ENCODE peak calls at places on chromosomes 5 and 9, in seven cellular contexts. One of them, this sample, is unnamed.

GRCh38 chr5:65926276-65926761 is at the start of gene ERBIN:
- DNase-seq in Right ventricle myocardium superior: peak
- DNase-seq in C1 segment of cervical spinal cord: no peak
- DNase-seq in left colon: peak
- DNase-seq in iPS DF 19.7: no peak
- DNase-seq in H4: peak
- DNase-seq in Karpas-422: peak
- DNase-seq in this sample: peak

GRCh38 chr9:133359420-133360175 is 3.2 kb downstream of the SURF2 start:
- DNase-seq in Right ventricle myocardium superior: no peak
- DNase-seq in C1 segment of cervical spinal cord: peak
- DNase-seq in left colon: no peak
- DNase-seq in iPS DF 19.7: no peak
- DNase-seq in H4: no peak
- DNase-seq in Karpas-422: no peak
- DNase-seq in this sample: no peak

GRCh38 chr5:154209591-154210081 is 19.1 kb downstream of the GALNT10 start:
- DNase-seq in Right ventricle myocardium superior: no peak
- DNase-seq in C1 segment of cervical spinal cord: no peak
- DNase-seq in left colon: no peak
- DNase-seq in iPS DF 19.7: no peak
- DNase-seq in H4: no peak
- DNase-seq in Karpas-422: no peak
- DNase-seq in this sample: no peak

GRCh38 chr5:9698125-9698848 is 68.1 kb upstream of the TAS2R1 start:
- DNase-seq in Right ventricle myocardium superior: no peak
- DNase-seq in C1 segment of cervical spinal cord: peak
- DNase-seq in left colon: no peak
- DNase-seq in iPS DF 19.7: no peak
- DNase-seq in H4: peak
- DNase-seq in Karpas-422: no peak
- DNase-seq in this sample: no peak

GRCh38 chr9:110260911-110261310 is 4.6 kb upstream of the TXN start:
- DNase-seq in Right ventricle myocardium superior: no peak
- DNase-seq in C1 segment of cervical spinal cord: no peak
- DNase-seq in left colon: no peak
- DNase-seq in iPS DF 19.7: no peak
- DNase-seq in H4: no peak
- DNase-seq in Karpas-422: no peak
- DNase-seq in this sample: no peak

GRCh38 chr5:32315221-32316014 is 2.7 kb upstream of the MTMR12 start:
- DNase-seq in Right ventricle myocardium superior: no peak
- DNase-seq in C1 segment of cervical spinal cord: no peak
- DNase-seq in left colon: no peak
- DNase-seq in iPS DF 19.7: no peak
- DNase-seq in H4: no peak
- DNase-seq in Karpas-422: no peak
- DNase-seq in this sample: no peak

GRCh38 chr5:58149345-58149744 is 310.5 kb downstream of the PLK2 start:
- DNase-seq in Right ventricle myocardium superior: no peak
- DNase-seq in C1 segment of cervical spinal cord: no peak
- DNase-seq in left colon: no peak
- DNase-seq in iPS DF 19.7: no peak
- DNase-seq in H4: no peak
- DNase-seq in Karpas-422: no peak
- DNase-seq in this sample: no peak

GRCh38 chr9:111039203-111039907 is 1.1 kb upstream of the LPAR1 start:
- DNase-seq in Right ventricle myocardium superior: no peak
- DNase-seq in C1 segment of cervical spinal cord: no peak
- DNase-seq in left colon: peak
- DNase-seq in iPS DF 19.7: no peak
- DNase-seq in H4: no peak
- DNase-seq in Karpas-422: no peak
- DNase-seq in this sample: no peak

GRCh38 chr9:127869310-127870152 is 7.9 kb downstream of the AK1 start:
- DNase-seq in Right ventricle myocardium superior: peak
- DNase-seq in C1 segment of cervical spinal cord: peak
- DNase-seq in left colon: peak
- DNase-seq in iPS DF 19.7: no peak
- DNase-seq in H4: peak
- DNase-seq in Karpas-422: peak
- DNase-seq in this sample: peak

GRCh38 chr5:136808756-136809155 is 443.4 kb upstream of the TRPC7 start:
- DNase-seq in Right ventricle myocardium superior: no peak
- DNase-seq in C1 segment of cervical spinal cord: no peak
- DNase-seq in left colon: no peak
- DNase-seq in iPS DF 19.7: no peak
- DNase-seq in H4: no peak
- DNase-seq in Karpas-422: no peak
- DNase-seq in this sample: no peak

GRCh38 chr9:120914410-120914809 is 12.2 kb downstream of the TRAF1 start:
- DNase-seq in Right ventricle myocardium superior: no peak
- DNase-seq in C1 segment of cervical spinal cord: no peak
- DNase-seq in left colon: no peak
- DNase-seq in iPS DF 19.7: no peak
- DNase-seq in H4: no peak
- DNase-seq in Karpas-422: no peak
- DNase-seq in this sample: peak

GRCh38 chr9:74035786-74036185 is 461.3 kb upstream of the RORB start:
- DNase-seq in Right ventricle myocardium superior: no peak
- DNase-seq in C1 segment of cervical spinal cord: no peak
- DNase-seq in left colon: no peak
- DNase-seq in iPS DF 19.7: no peak
- DNase-seq in H4: no peak
- DNase-seq in Karpas-422: no peak
- DNase-seq in this sample: no peak

GRCh38 chr5:19891658-19892057 is 96.3 kb downstream of the CDH18 start:
- DNase-seq in Right ventricle myocardium superior: no peak
- DNase-seq in C1 segment of cervical spinal cord: no peak
- DNase-seq in left colon: no peak
- DNase-seq in iPS DF 19.7: no peak
- DNase-seq in H4: no peak
- DNase-seq in Karpas-422: no peak
- DNase-seq in this sample: no peak

GRCh38 chr9:119689879-119690278 is 320.6 kb upstream of the BRINP1 start:
- DNase-seq in Right ventricle myocardium superior: no peak
- DNase-seq in C1 segment of cervical spinal cord: no peak
- DNase-seq in left colon: no peak
- DNase-seq in iPS DF 19.7: no peak
- DNase-seq in H4: no peak
- DNase-seq in Karpas-422: no peak
- DNase-seq in this sample: no peak

GRCh38 chr9:107438211-107439030 is 51.1 kb downstream of the KLF4 start:
- DNase-seq in Right ventricle myocardium superior: no peak
- DNase-seq in C1 segment of cervical spinal cord: no peak
- DNase-seq in left colon: no peak
- DNase-seq in iPS DF 19.7: peak
- DNase-seq in H4: peak
- DNase-seq in Karpas-422: no peak
- DNase-seq in this sample: no peak

This sample was measured in aorta.